ENCODE peak calls at places on chromosomes 11 and 22, in nine cellular contexts. E is A549, B is adrenal gland, Q is body of pancreas, N is HCT116, A is AG04450, J is hepatocyte, R is neural progenitor cell, O is brain microvascular endothelial cell. K is an unnamed sample.

GRCh38 chr11:67353317-67354313 is at the start of gene POLD4:
- DNase-seq in E (peak; percentile 97), B (peak; percentile 99), Q (peak; percentile 98), N (no peak), A (peak; percentile 86), J (peak; percentile 99), R (peak; percentile 98), O (peak; percentile 97), K (peak; percentile 81)

GRCh38 chr11:63871962-63872832 is 33.3 kb downstream of the MARK2 start:
- DNase-seq in E (peak; percentile 86), B (peak; percentile 97), Q (peak; percentile 84), N (peak; percentile 60), A (peak; percentile 48), J (peak; percentile 89), R (peak; percentile 41), O (peak; percentile 87), K (peak; percentile 84)

GRCh38 chr22:46381142-46381541 is 45.6 kb downstream of the TRMU start:
- DNase-seq in E (peak; percentile 61), B (peak; percentile 72), Q (no peak), N (no peak), A (no peak), J (no peak), R (no peak), O (no peak), K (no peak)

GRCh38 chr11:117868815-117869642 is 7.4 kb downstream of the FXYD6 start:
- DNase-seq in E (no peak), B (no peak), Q (no peak), N (no peak), A (no peak), J (no peak), R (no peak), O (no peak), K (no peak)

GRCh38 chr22:24156915-24157782 is 24.1 kb upstream of the SUSD2 start:
- DNase-seq in E (peak; percentile 86), B (peak; percentile 93), Q (peak; percentile 79), N (peak; percentile 67), A (no peak), J (peak; percentile 94), R (peak; percentile 94), O (peak; percentile 59), K (peak; percentile 57)

GRCh38 chr22:39364646-39365405 is 15.0 kb downstream of the SYNGR1 start:
- DNase-seq in E (no peak), B (no peak), Q (no peak), N (no peak), A (no peak), J (no peak), R (no peak), O (no peak), K (no peak)

GRCh38 chr22:32858121-32858703 is 56.7 kb downstream of the TIMP3 start:
- DNase-seq in E (no peak), B (no peak), Q (no peak), N (no peak), A (no peak), J (no peak), R (no peak), O (no peak), K (peak; percentile 64)

GRCh38 chr11:129364143-129364654 is 11.4 kb upstream of the BARX2 start:
- DNase-seq in E (peak; percentile 88), B (peak; percentile 89), Q (peak; percentile 90), N (peak; percentile 85), A (peak; percentile 63), J (peak; percentile 92), R (peak; percentile 92), O (peak; percentile 71), K (no peak)

GRCh38 chr22:17829691-17830040 is 55.4 kb upstream of the BID start:
- DNase-seq in E (no peak), B (no peak), Q (no peak), N (no peak), A (no peak), J (no peak), R (no peak), O (peak; percentile 9), K (no peak)

GRCh38 chr11:65435330-65435931 is 12.8 kb downstream of the NEAT1 start:
- DNase-seq in E (peak; percentile 27), B (peak; percentile 56), Q (no peak), N (no peak), A (no peak), J (no peak), R (no peak), O (no peak), K (no peak)

GRCh38 chr11:75721852-75722668 is 4.4 kb downstream of the MOGAT2 start:
- DNase-seq in E (no peak), B (no peak), Q (no peak), N (no peak), A (no peak), J (peak; percentile 32), R (no peak), O (no peak), K (no peak)

GRCh38 chr11:76339217-76339616 is 41.7 kb downstream of the THAP12 start:
- DNase-seq in E (no peak), B (peak; percentile 74), Q (no peak), N (no peak), A (no peak), J (no peak), R (no peak), O (no peak), K (no peak)

GRCh38 chr11:67508486-67509121 is 642 bp upstream of the CDK2AP2 start:
- DNase-seq in E (peak; percentile 98), B (peak; percentile 99), Q (peak; percentile 99), N (peak; percentile 90), A (peak; percentile 88), J (peak; percentile 99), R (peak; percentile 100), O (peak; percentile 96), K (peak; percentile 89)

GRCh38 chr11:119374632-119375394 is 6.7 kb downstream of the USP2 start:
- DNase-seq in E (no peak), B (peak; percentile 78), Q (no peak), N (no peak), A (no peak), J (no peak), R (no peak), O (no peak), K (no peak)

GRCh38 chr22:46329616-46330015 is 5.9 kb upstream of the TRMU start:
- DNase-seq in E (no peak), B (no peak), Q (no peak), N (no peak), A (no peak), J (no peak), R (no peak), O (no peak), K (no peak)

GRCh38 chr11:48006301-48006992 is 26.1 kb downstream of the PTPRJ start:
- DNase-seq in E (no peak), B (no peak), Q (no peak), N (no peak), A (no peak), J (no peak), R (no peak), O (peak; percentile 51), K (peak; percentile 54)

GRCh38 chr11:33634291-33634834 is 66.3 kb downstream of the C11orf91 start:
- DNase-seq in E (peak; percentile 82), B (no peak), Q (no peak), N (peak; percentile 73), A (no peak), J (no peak), R (no peak), O (peak; percentile 40), K (peak; percentile 91)

GRCh38 chr11:106160494-106160893 is 83.0 kb downstream of the AASDHPPT start:
- DNase-seq in E (no peak), B (no peak), Q (no peak), N (no peak), A (no peak), J (no peak), R (no peak), O (no peak), K (no peak)

GRCh38 chr11:106152824-106153223 is 75.4 kb downstream of the AASDHPPT start:
- DNase-seq in E (no peak), B (no peak), Q (no peak), N (no peak), A (no peak), J (no peak), R (no peak), O (peak; percentile 11), K (no peak)

GRCh38 chr11:106159846-106160245 is 82.4 kb downstream of the AASDHPPT start:
- DNase-seq in E (no peak), B (no peak), Q (no peak), N (no peak), A (no peak), J (no peak), R (no peak), O (no peak), K (no peak)

GRCh38 chr11:106152013-106152412 is 74.6 kb downstream of the AASDHPPT start:
- DNase-seq in E (no peak), B (no peak), Q (peak; percentile 18), N (no peak), A (no peak), J (no peak), R (no peak), O (peak; percentile 6), K (peak; percentile 88)

DNA sequence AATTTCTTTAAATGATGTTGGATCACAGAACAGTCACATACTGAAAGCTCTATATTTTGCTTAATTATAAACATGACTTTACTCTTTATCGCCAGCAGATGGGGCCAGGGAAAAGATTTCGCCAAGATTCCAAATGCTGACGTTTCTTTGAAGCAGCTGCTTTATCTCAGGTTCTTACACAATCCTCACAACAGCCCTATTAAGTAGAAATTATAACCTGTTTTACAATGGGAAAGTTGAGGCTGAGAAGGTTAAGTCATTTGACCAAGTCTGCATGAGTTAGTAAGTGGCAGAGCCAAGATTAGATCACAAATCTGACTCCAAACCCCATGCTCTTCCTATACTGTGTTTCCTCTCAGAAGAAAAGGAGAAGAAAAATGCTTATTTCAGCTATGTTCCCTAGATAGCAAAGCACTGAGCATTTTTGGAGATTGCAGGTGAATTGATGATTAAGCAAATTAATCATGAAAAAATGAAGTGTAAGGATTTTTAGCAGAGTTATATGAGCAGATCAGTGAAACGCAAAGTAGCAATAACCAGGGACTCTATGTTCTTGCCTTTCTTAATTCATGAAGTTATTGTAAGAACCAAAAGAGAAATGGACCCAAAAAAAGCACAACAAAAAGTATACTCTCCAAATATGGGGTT is 79.0 kb downstream of the AASDHPPT start:
- DNase-seq in E (peak; percentile 47), B (peak; percentile 66), Q (peak; percentile 49), N (peak; percentile 26), A (peak; percentile 70), J (peak; percentile 83), R (peak; percentile 49), O (peak; percentile 67), K (no peak)
- TF ChIP-seq CTCF in E (peak; percentile 37), B (peak; percentile 55), Q (peak; percentile 39), N (peak; percentile 44), A (peak; percentile 71), J (peak; percentile 71), R (peak; percentile 70), O (peak; percentile 64), K (peak; percentile 77)

GRCh38 chr11:57544566-57544965 is 7.2 kb downstream of the SMTNL1 start:
- DNase-seq in E (no peak), B (no peak), Q (no peak), N (no peak), A (no peak), J (no peak), R (no peak), O (no peak), K (no peak)
- H3K27ac ChIP-seq in E (no peak overlapping the region), B (no peak overlapping the region), Q (no peak overlapping the region), N (no peak overlapping the region), A (no peak overlapping the region), J (no peak overlapping the region), R (no peak overlapping the region), O (no peak overlapping the region), K (no peak overlapping the region)

GRCh38 chr11:14891143-14892035 is 642 bp downstream of the CYP2R1 start:
- DNase-seq in E (peak; percentile 94), B (peak; percentile 91), Q (peak; percentile 91), N (peak; percentile 84), A (peak; percentile 69), J (peak; percentile 95), R (peak; percentile 95), O (peak; percentile 71), K (peak; percentile 89)
- TF ChIP-seq CTCF in E (no peak), B (no peak), Q (no peak), N (no peak), A (no peak), J (no peak), R (no peak), O (peak; percentile 12), K (no peak)

GRCh38 chr11:89381094-89381493 is 110.1 kb downstream of the NOX4 start:
- DNase-seq in E (peak; percentile 7), B (no peak), Q (no peak), N (no peak), A (peak; percentile 78), J (peak; percentile 53), R (no peak), O (peak; percentile 96), K (peak; percentile 97)
- H3K27ac ChIP-seq in E (no peak overlapping the region), B (no peak overlapping the region), Q (no peak overlapping the region), N (no peak overlapping the region), A (peak overlapping the region; percentile 89), J (peak overlapping the region; percentile 85), R (no peak overlapping the region), O (peak overlapping the region; percentile 99), K (peak overlapping the region; percentile 95)

K was measured in foreskin keratinocyte.